ENCODE peak calls at places on chromosomes 12 and 14, in nine cellular contexts. C is fibroblast of lung, G is GM13976, A is A549, W is ascending aorta, V is B cell, F is RWPE1, K is IMR-90, J is foreskin fibroblast. Y is an unnamed sample.

GRCh38 chr14:63045612-63046320 is 508 bp upstream of the KCNH5 start:
- DNase-seq in K (peak), A (peak), J (peak), F (peak), V (no peak), W (no peak), G (no peak), C (peak), Y (no peak)

GRCh38 chr12:64943686-64944085 is 119.2 kb downstream of the TBC1D30 start:
- DNase-seq in V (no peak), G (no peak), W (no peak), C (peak), F (no peak), J (peak), K (no peak), A (no peak), Y (no peak)

GRCh38 chr12:49198431-49199155 is 9.7 kb upstream of the TUBA1A start:
- DNase-seq in V (no peak), J (peak), G (no peak), W (peak), C (peak), F (peak), A (no peak), K (peak), Y (peak)

GRCh38 chr12:52964556-52965336 is 15.8 kb downstream of the KRT18 start:
- DNase-seq in V (no peak), W (no peak), A (no peak), J (no peak), G (no peak), C (no peak), F (no peak), K (no peak), Y (no peak)

GRCh38 chr12:92574046-92574783 is 128.6 kb upstream of the PLEKHG7 start:
- DNase-seq in J (peak), F (no peak), W (no peak), A (no peak), C (no peak), G (no peak), V (no peak), K (peak), Y (no peak)

GRCh38 chr12:57838594-57839302 is 7.8 kb downstream of the CTDSP2 start:
- DNase-seq in G (no peak), C (no peak), K (peak), F (no peak), A (no peak), J (peak), W (no peak), V (no peak), Y (no peak)

GRCh38 chr12:80607361-80608135 is 99.9 kb upstream of the MYF6 start:
- DNase-seq in G (no peak), J (no peak), W (no peak), V (no peak), C (no peak), A (no peak), K (no peak), F (no peak), Y (no peak)

GRCh38 chr14:95040723-95041476 is 116.4 kb downstream of the DICER1 start:
- DNase-seq in A (no peak), G (peak), W (peak), C (no peak), V (no peak), J (peak), K (peak), F (no peak), Y (no peak)

GRCh38 chr12:25293596-25293995 is 42.9 kb upstream of the KRAS start:
- DNase-seq in A (no peak), G (no peak), V (no peak), C (no peak), W (no peak), K (no peak), F (no peak), J (no peak), Y (no peak)

GRCh38 chr12:13973981-13974380 is 7.4 kb downstream of the GRIN2B start:
- DNase-seq in V (no peak), W (no peak), C (no peak), F (no peak), J (no peak), K (no peak), G (no peak), A (no peak), Y (no peak)

GRCh38 chr14:85175556-85175955 is 354.4 kb upstream of the FLRT2 start:
- DNase-seq in A (no peak), W (no peak), C (peak), V (no peak), G (no peak), F (no peak), J (peak), K (peak), Y (peak)

GRCh38 chr12:3107954-3108353 is 30.8 kb downstream of the TSPAN9 start:
- DNase-seq in K (no peak), V (no peak), G (no peak), A (no peak), C (no peak), J (no peak), F (no peak), W (no peak), Y (no peak)

DNA sequence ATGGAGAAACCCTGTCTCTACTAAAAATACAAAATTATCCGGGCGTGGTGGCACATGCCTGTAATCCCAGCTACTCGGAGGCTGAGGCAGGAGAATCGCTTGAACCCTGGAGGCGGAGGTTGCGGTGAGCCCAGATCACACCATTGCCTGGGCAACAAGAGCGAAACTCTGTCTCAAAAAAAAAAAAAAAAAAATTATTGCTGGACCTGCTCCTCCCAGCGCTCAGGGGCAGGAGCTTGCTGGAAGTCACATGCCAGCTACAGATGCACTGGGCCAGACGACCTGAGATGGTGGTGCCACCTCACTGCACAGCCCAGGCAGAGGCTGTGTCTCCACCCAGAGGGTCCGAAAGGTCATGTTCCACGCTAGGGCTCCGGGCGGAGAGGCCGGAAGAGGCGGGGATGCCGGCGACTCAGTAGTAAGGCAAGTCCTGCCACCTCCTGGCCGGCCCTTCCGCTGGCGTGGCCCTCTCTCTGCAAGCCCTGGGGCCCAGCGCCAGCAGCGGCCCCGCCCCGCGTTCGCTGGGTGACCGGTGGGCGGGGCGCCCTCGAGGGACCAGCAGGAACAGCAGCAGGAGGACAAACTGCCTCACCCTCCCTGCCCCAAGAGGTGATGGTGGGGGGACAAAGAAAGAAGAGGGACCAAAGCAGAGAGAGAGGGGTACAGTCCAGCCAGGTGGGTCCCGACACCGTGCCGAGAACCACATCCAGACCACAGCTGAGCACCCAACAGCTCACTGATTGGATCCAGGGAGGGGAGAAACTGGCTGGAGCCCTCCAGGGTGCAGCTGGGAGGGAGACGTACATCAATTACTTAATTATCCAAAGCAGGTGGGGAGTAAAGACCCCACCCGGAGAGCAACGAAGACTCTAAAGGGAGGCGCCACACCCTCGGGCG is 3.6 kb upstream of the RHOF start:
- DNase-seq in A (peak), J (peak), F (no peak), W (peak), C (peak), V (peak), K (peak), G (no peak), Y (peak)
- TF ChIP-seq CTCF in A (peak), J (peak), F (peak), W (peak), C (peak), V (no peak), K (peak), G (no peak), Y (peak)

GRCh38 chr12:132593071-132593470 is 17.3 kb downstream of the LRCOL1 start:
- DNase-seq in A (no peak), J (no peak), C (no peak), V (no peak), G (no peak), W (no peak), F (no peak), K (no peak), Y (no peak)

GRCh38 chr12:132593521-132593920 is 16.9 kb downstream of the LRCOL1 start:
- DNase-seq in G (no peak), C (no peak), A (no peak), K (no peak), W (no peak), F (no peak), V (no peak), J (no peak), Y (no peak)

GRCh38 chr12:132589856-132590255 is 20.5 kb downstream of the LRCOL1 start:
- DNase-seq in J (no peak), V (no peak), F (no peak), W (no peak), K (no peak), C (no peak), G (no peak), A (no peak), Y (no peak)

GRCh38 chr12:132592261-132592970 is 18.0 kb downstream of the LRCOL1 start:
- DNase-seq in F (no peak), J (no peak), G (no peak), V (no peak), C (no peak), W (no peak), A (no peak), K (no peak), Y (no peak)

DNA sequence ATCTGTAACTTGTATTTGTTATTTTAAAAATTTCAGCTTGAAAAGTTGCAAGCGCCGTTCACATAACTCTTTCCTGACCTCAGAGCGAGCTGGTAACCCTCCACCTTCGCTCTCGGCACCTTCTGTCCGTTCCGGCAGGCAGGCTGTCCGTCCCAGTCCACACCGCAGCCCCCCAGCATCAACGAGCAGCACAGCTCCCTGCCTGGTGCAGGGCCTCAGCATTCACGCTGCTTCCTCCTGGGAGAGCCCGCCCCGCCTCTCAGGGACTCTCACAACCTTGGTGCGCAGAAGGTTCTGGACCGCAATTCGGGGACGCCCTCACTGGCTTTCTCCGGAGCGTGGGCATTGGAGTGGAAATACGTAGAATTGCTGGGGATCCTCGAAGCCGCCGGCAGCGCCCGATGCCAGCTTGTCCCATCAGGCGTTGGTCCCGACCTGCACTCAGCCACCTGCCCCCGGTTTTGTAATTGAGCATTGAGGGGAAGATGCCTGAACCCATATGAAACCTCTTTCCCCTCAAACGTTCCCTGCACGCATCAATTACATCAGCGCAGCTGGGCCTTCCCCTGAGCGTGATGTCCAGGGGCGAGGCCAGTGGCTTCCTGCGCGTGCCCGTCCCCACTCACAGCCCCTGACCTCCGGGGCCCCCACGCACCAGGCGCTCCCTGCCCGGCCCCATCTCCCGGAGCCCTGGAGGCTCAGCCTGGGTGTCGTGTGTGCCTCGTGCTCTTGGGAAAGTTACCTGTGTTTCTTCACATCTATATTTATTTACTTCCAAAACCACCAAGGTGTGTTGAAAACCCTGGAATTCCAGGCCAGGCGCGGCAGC is 19.1 kb downstream of the LRCOL1 start:
- DNase-seq in G (no peak), C (no peak), K (no peak), F (no peak), A (no peak), J (no peak), W (no peak), V (no peak), Y (no peak)
- TF ChIP-seq CTCF in G (no peak), C (no peak), K (no peak), F (no peak), A (no peak), J (no peak), W (no peak), V (no peak), Y (no peak)

GRCh38 chr12:56450241-56450640 is 1.0 kb upstream of the TIMELESS start:
- DNase-seq in A (no peak), F (no peak), V (no peak), C (no peak), J (no peak), W (no peak), K (no peak), G (no peak), Y (no peak)

GRCh38 chr12:56454557-56454956 is at the start of gene MIP:
- DNase-seq in V (no peak), F (no peak), G (no peak), W (no peak), J (no peak), A (no peak), C (no peak), K (no peak), Y (no peak)

GRCh38 chr12:56449622-56449984 is 377 bp upstream of the TIMELESS start:
- DNase-seq in F (no peak), A (peak), W (no peak), C (no peak), V (no peak), G (no peak), J (no peak), K (no peak), Y (no peak)

GRCh38 chr12:56451147-56451546 is 1.9 kb upstream of the TIMELESS start:
- DNase-seq in J (no peak), F (no peak), K (no peak), G (no peak), C (no peak), V (no peak), W (no peak), A (no peak), Y (no peak)

DNA sequence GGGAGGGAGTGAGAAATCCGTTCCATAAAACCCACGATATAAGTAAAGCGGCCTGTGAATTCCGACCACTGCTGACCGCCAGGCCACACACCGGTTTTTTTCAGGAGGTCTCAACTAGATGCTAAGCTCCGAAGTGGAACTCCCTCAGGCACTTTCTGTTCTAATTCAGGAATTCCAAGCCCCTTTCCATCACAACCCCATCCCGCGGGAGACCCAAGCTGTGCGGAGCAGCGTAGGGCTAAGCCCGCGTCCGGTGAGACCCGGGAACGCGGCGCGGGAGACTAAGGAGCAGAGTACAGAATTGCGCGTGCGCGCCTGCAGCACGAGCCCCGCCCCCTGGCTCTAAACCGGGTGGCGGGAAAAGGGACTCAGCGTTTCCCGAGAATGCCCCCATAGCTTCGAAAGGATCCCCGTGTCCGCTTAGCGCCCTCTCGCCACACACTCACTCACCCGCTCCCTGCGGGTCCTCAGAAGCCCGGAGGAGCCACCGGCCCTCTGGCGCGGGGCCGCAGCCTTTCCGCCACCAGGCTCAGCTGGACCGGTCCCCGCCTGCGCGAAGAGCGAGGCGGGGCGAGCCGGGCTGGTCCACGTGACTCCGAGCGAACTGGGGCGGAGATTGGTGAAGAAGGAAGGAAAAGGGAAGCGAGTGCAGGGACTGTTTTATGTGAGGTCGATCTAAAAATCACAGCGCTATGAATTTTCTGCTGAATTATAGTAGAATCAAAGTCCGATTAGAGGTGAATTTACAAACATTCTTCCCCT is at the start of gene TIMELESS:
- DNase-seq in J (peak), G (peak), C (peak), W (peak), A (peak), V (peak), F (peak), K (peak), Y (peak)
- TF ChIP-seq CTCF in J (no peak), G (no peak), C (no peak), W (peak), A (no peak), V (no peak), F (no peak), K (no peak), Y (no peak)

GRCh38 chr12:43733687-43734086 is 24.9 kb downstream of the PUS7L start:
- DNase-seq in W (no peak), C (no peak), G (no peak), A (no peak), V (no peak), J (no peak), F (no peak), K (no peak), Y (no peak)
- TF ChIP-seq CTCF in W (no peak), C (no peak), G (no peak), A (no peak), V (no peak), J (no peak), F (no peak), K (no peak), Y (no peak)

DNA sequence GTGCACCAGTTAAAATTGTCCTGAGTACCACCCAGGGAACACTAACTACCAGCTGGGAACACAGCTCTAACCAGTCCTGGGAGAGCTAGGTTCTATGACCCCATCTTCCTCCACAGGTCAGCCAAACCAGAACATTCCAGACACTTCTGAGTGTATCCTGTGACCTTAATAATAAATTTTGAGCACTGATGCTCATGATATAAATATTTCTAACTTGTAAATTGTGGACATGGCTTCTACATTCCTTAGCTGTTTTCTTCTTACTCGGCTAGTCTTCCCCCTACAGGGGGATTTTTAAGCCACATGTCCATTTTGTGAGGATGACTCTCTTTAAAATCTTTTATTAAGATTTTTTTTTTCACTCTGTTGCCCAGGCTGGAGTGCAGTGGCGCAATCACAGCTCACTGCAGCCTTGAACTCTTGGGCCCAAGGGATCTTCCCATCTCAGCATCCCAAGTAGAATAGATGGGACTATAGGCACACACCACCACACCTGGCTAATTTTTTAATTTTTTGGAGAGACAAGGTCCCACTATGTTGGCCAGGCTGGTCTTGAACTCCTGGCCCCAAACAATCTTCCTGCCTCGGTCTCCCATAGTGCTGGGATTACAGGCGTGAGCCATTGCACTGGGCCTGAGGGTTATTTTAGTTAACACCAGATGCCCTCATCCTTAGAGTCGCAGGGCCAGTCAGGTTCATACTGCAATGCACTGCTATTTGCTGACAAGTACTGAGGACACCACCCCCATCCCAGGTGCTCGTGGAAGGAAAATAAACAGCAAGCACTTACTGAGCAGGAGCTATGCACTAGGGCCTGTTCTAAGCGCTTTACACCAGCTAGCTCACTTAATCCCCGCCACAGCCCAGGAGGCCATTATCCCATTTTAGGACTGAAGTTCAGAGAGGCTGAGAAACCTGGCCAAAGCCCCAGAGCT is 142.6 kb upstream of the NCOR2 start:
- DNase-seq in A (no peak), C (peak), J (peak), W (no peak), F (no peak), G (no peak), V (no peak), K (peak), Y (no peak)
- TF ChIP-seq CTCF in A (no peak), C (peak), J (peak), W (no peak), F (no peak), G (no peak), V (no peak), K (peak), Y (peak)

GRCh38 chr12:130737731-130738130 is 21.6 kb upstream of the RIMBP2 start:
- DNase-seq in J (no peak), G (no peak), A (no peak), W (no peak), F (no peak), C (no peak), V (no peak), K (no peak), Y (no peak)
- TF ChIP-seq CTCF in J (no peak), G (no peak), A (no peak), W (no peak), F (no peak), C (no peak), V (no peak), K (no peak), Y (no peak)

DNA sequence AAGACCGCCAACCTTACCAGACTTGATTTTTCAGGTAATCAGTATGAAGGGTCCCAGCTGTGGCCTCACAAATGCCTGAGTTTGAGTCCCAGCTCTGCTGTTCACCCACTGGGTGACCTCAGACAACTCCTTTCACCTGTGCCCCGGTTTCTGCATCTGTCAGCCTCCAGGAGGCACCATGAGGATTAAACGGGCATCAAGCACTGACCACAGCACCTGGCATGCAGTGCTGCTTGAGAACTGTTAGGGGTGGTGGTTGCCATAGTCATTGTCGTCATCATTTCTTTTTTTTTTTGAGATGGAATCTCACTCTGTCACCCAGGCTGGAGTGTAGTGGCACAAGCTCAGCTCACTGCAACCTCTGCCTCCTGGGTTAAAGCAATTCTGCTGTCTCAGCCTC is 57.9 kb downstream of the PHETA1 start:
- DNase-seq in K (no peak), J (no peak), V (no peak), F (no peak), C (no peak), G (no peak), A (no peak), W (no peak), Y (no peak)
- TF ChIP-seq CTCF in K (no peak), J (no peak), V (no peak), F (no peak), C (no peak), G (no peak), A (no peak), W (no peak), Y (no peak)

DNA sequence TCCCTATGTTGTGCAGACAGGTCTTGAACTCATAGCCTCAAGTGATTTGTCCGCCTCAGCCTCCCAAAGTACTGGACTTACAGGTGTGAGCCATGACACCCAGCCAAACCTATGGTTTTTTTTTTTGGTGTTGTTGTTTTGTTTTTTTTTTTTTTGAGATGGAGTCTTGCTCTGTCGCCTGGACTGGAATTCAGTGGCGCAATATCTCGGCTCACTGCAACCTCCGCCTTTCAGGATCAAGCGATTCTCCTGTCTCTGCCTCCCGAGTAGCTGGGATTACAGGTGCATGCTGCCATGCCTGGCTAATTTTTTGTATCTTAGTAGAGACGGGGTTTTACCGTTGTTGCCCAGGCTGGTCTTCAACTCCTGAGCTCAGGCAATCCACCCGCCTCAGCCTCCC is 11.3 kb upstream of the RCOR1 start:
- DNase-seq in J (no peak), W (no peak), G (no peak), V (no peak), A (no peak), F (no peak), K (no peak), C (no peak), Y (no peak)
- TF ChIP-seq CTCF in J (no peak), W (no peak), G (no peak), V (no peak), A (no peak), F (no peak), K (no peak), C (no peak), Y (no peak)